ENCODE peak calls at places on chromosomes 12 and 14, in eight cellular contexts. T, D, M, I, U, W, R and Z are unnamed samples.

GRCh38 chr12:1529862-1530591 is 64.4 kb downstream of the FBXL14 start:
- DNase-seq in U (no peak), M (no peak), D (no peak), R (no peak), I (no peak), W (no peak), T (peak), Z (no peak)

GRCh38 chr14:61346221-61346620 is 24.8 kb downstream of the PRKCH start:
- DNase-seq in I (no peak), R (peak), T (no peak), M (no peak), U (no peak), W (no peak), D (no peak), Z (no peak)

GRCh38 chr14:69360438-69361108 is 37.5 kb downstream of the ERH start:
- DNase-seq in I (no peak), R (no peak), U (no peak), T (no peak), D (no peak), M (no peak), W (no peak), Z (no peak)

GRCh38 chr12:108478611-108479010 is 36.5 kb upstream of the FICD start:
- DNase-seq in M (no peak), I (no peak), W (no peak), R (no peak), T (no peak), U (peak), D (no peak), Z (no peak)

GRCh38 chr12:44835641-44836379 is 40.3 kb downstream of the NELL2 start:
- DNase-seq in U (no peak), M (no peak), T (no peak), R (peak), W (no peak), D (peak), I (no peak), Z (no peak)

GRCh38 chr12:131910302-131911110 is 16.1 kb downstream of the ULK1 start:
- DNase-seq in I (no peak), M (no peak), R (no peak), W (no peak), D (no peak), U (no peak), T (no peak), Z (no peak)

GRCh38 chr12:54217774-54218221 is 29.0 kb upstream of the SMUG1 start:
- DNase-seq in I (no peak), U (no peak), T (peak), M (no peak), R (no peak), W (no peak), D (no peak), Z (peak)

GRCh38 chr14:63909984-63910383 is 57.2 kb downstream of the SYNE2 start:
- DNase-seq in D (peak), I (no peak), U (no peak), M (no peak), R (no peak), T (no peak), W (no peak), Z (no peak)

GRCh38 chr12:75482636-75483035 is 2.1 kb downstream of the GLIPR1 start:
- DNase-seq in R (no peak), T (no peak), W (no peak), I (no peak), M (no peak), D (peak), U (no peak), Z (no peak)

GRCh38 chr12:124622764-124623163 is 55.4 kb upstream of the NCOR2 start:
- DNase-seq in M (no peak), W (no peak), T (no peak), I (no peak), D (no peak), U (no peak), R (no peak), Z (no peak)

GRCh38 chr14:29927596-29928341 is at the start of gene PRKD1:
- DNase-seq in U (no peak), I (no peak), W (no peak), D (peak), R (peak), M (peak), T (peak), Z (peak)
- TF ChIP-seq CTCF in U (no peak), I (peak), W (no peak), D (no peak), R (no peak), M (no peak), T (peak), Z (peak)

DNA sequence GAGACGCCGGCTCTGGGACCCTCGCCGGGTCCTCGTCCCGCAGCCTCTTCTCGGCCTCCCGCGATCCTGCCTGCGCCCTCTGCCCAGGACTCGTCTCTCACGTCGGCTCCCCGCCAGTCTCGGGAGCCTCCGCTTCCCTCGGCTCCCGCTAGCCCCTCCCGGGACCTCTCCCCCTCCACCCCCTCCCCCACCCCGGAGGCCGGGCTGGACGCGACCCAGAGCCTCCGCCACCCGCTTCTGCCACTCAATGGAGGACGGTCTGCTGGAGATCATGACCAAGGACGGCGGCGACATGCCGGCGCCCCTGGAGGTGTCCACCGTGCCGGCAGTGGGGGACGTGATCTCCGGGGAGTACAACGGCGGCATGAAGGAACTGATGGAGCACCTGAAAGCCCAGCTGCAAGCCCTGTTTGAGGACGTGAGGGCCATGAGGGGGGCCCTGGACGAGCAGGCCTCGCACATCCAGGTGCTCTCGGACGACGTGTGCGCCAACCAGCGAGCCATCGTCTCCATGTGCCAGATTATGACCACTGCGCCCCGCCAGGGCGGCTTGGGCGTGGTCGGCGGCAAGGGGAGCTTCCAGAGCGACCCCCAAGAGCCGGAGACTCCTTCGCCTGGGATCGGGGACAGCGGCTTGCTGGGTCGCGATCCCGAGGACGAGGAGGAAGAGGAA is 568 bp downstream of the CCDC184 start:
- DNase-seq in W (no peak), T (no peak), U (no peak), R (no peak), M (no peak), D (no peak), I (no peak), Z (no peak)
- TF ChIP-seq CTCF in W (no peak), T (no peak), U (no peak), R (no peak), M (no peak), D (no peak), I (no peak), Z (no peak)

GRCh38 chr12:82896286-82896685 is 209.6 kb downstream of the TMTC2 start:
- DNase-seq in U (no peak), W (no peak), I (no peak), D (no peak), M (no peak), R (no peak), T (no peak), Z (no peak)

DNA sequence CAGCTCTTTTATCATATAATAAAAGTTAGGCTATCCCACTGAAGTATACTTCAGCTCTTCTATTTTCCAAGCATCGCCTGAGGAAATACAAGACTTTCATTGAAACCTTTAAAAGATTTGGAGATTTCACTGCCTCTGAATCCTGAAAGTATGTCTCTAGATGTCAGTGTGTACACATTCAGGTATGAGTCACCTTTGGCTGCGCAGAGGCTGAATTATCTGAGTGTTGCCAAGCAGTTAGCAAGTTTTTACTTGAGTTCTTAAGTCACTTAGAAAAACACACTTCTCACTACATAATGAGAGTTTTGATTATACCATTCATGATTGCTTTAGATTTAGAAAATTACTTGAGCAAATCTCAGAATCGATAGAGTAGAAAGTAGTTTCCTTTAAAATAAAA is 210.3 kb downstream of the TMTC2 start:
- DNase-seq in R (peak), D (peak), W (peak), U (no peak), M (no peak), I (no peak), T (no peak), Z (peak)
- TF ChIP-seq CTCF in R (peak), D (no peak), W (no peak), U (no peak), M (no peak), I (no peak), T (no peak), Z (no peak)

GRCh38 chr12:43312991-43313505 is 239.0 kb downstream of the ADAMTS20 start:
- DNase-seq in R (no peak), W (no peak), T (no peak), D (no peak), U (no peak), M (no peak), I (no peak), Z (no peak)

GRCh38 chr12:43316506-43316905 is 235.5 kb downstream of the ADAMTS20 start:
- DNase-seq in U (no peak), T (no peak), M (no peak), D (no peak), W (no peak), I (no peak), R (no peak), Z (no peak)

GRCh38 chr12:43315961-43316360 is 236.0 kb downstream of the ADAMTS20 start:
- DNase-seq in M (no peak), R (no peak), T (no peak), U (no peak), W (no peak), I (no peak), D (peak), Z (no peak)

GRCh38 chr12:43318002-43318401 is 234.0 kb downstream of the ADAMTS20 start:
- DNase-seq in I (no peak), R (no peak), M (no peak), T (no peak), D (no peak), W (no peak), U (no peak), Z (no peak)

DNA sequence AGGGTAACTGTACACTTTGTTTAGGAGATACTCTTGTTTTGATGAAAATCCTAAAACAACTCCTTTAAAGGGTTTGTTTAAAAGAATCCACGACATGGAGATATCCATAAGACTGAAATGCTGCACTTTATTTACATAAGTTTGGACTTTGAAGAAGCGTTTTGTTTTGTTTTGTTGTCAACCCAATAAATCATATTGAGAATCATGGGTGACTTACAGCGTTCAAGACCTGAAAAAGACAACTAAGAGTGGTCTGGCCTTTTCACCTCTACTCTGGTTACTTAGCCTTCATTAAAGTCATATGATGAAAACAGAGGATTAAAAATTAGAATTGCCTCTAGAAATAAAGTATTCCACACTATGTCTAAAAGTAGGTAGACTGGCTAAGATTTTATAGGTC is 234.8 kb downstream of the ADAMTS20 start:
- DNase-seq in R (no peak), U (no peak), D (no peak), I (no peak), W (no peak), T (no peak), M (no peak), Z (no peak)
- TF ChIP-seq CTCF in R (no peak), U (no peak), D (no peak), I (no peak), W (no peak), T (no peak), M (no peak), Z (no peak)

GRCh38 chr14:99603965-99604765 is at the start of gene CCDC85C:
- DNase-seq in I (peak), M (peak), R (peak), D (peak), T (peak), U (peak), W (peak), Z (peak)
- TF ChIP-seq CTCF in I (no peak), M (no peak), R (no peak), D (no peak), T (no peak), U (no peak), W (no peak), Z (no peak)

DNA sequence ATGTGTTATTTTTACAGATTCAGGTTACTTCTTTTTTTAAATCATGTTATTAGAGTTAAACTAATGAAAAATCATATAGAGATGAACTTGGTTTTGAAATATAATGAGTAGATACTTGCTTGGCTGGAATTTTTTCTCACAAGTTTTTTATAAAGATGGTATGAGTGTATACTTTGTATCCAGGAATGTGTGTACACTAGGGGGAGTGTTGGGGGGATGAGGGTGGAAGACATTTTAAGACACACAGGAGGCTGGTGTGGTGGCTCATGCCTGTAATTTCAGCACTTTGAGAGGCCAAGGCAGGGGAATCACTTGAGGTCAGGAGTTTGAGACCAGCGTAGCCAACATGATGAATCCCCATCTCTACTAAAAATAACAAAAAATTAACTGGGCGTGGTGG is 23.2 kb downstream of the PPM1A start:
- DNase-seq in U (no peak), D (no peak), W (no peak), R (no peak), T (no peak), M (no peak), I (no peak), Z (no peak)
- TF ChIP-seq CTCF in U (no peak), D (no peak), W (no peak), R (no peak), T (no peak), M (no peak), I (no peak), Z (no peak)

GRCh38 chr14:50717826-50718225 is 49.7 kb upstream of the SAV1 start:
- DNase-seq in T (no peak), D (no peak), U (no peak), M (no peak), I (no peak), R (no peak), W (no peak), Z (no peak)

GRCh38 chr14:50711043-50711442 is 42.9 kb upstream of the SAV1 start:
- DNase-seq in W (no peak), D (no peak), T (no peak), U (no peak), R (no peak), M (no peak), I (no peak), Z (no peak)

GRCh38 chr14:50719911-50720759 is 52.0 kb upstream of the SAV1 start:
- DNase-seq in I (no peak), M (no peak), T (no peak), U (no peak), W (no peak), R (peak), D (no peak), Z (no peak)

GRCh38 chr14:50718949-50719348 is 50.8 kb upstream of the SAV1 start:
- DNase-seq in W (no peak), U (no peak), T (no peak), M (no peak), D (no peak), R (no peak), I (no peak), Z (no peak)

DNA sequence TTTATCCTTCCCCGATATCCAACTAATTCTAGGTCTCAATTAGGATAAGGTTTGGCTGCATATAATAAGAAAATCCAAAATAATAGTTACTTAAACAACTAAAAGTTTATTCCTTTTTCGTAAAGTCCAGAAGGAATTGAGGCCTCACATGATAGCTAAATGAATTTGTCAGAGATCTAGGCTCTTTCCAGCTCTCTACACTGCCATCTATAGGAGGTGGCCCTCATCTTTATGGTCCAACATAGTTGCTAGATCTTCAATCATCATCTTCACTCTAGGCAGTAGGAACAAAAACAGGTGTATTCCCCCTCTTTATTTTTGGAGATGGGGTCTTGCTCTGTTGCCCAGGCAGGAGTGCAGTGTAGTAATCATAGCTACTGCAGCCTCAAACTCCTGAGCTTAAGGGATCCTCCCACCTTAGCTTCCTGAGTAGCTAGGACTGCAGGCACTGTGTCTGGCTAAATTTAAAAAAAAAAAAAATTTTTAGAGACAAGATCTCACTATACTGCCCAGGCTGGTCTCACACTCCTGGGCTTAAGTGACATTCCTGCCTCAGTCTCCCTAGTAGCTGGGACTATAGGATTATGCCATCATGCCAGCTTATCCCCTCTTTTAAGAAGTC is 46.5 kb upstream of the SAV1 start:
- DNase-seq in I (no peak), M (no peak), T (no peak), R (peak), D (peak), W (peak), U (no peak), Z (no peak)
- TF ChIP-seq CTCF in I (peak), M (no peak), T (peak), R (peak), D (peak), W (peak), U (peak), Z (no peak)